ENCODE peak calls at places on chromosome 1, in seven cellular contexts. M is HFFc6, E is HepG2, N is HFF-Myc, X is adrenal gland, A is IMR-90, R is pancreas. C is an unnamed sample.

GRCh38 chr1:64077281-64077940 is 126.0 kb upstream of the UBE2U start:
- DNase-seq in M (no peak), E (no peak), N (no peak), X (no peak), A (no peak), R (no peak), C (no peak)

GRCh38 chr1:154714070-154714623 is 106.2 kb upstream of the ADAR start:
- DNase-seq in M (no peak), E (no peak), N (no peak), X (no peak), A (no peak), R (no peak), C (no peak)

GRCh38 chr1:19438552-19439196 is 46.7 kb downstream of the CAPZB start:
- DNase-seq in M (no peak), E (no peak), N (no peak), X (no peak), A (no peak), R (no peak), C (no peak)

GRCh38 chr1:9128520-9129371 is at the start of gene GPR157:
- DNase-seq in M (peak; percentile 68), E (peak; percentile 62), N (no peak), X (peak; percentile 93), A (peak; percentile 61), R (peak; percentile 98), C (peak; percentile 39)

GRCh38 chr1:160637821-160638539 is 8.9 kb downstream of the SLAMF1 start:
- DNase-seq in M (no peak), E (peak; percentile 58), N (no peak), X (no peak), A (no peak), R (no peak), C (peak; percentile 21)

GRCh38 chr1:17304155-17304826 is 3.7 kb upstream of the PADI4 start:
- DNase-seq in M (peak; percentile 32), E (no peak), N (no peak), X (no peak), A (no peak), R (no peak), C (no peak)

GRCh38 chr1:156675715-156676311 is 1.4 kb downstream of the NES start:
- DNase-seq in M (no peak), E (no peak), N (no peak), X (no peak), A (peak; percentile 39), R (no peak), C (no peak)

GRCh38 chr1:179824265-179824664 is 53.3 kb downstream of the TOR1AIP2 start:
- DNase-seq in M (no peak), E (no peak), N (no peak), X (no peak), A (no peak), R (no peak), C (no peak)

GRCh38 chr1:67166196-67166595 is at the start of gene IL23R:
- DNase-seq in M (no peak), E (no peak), N (no peak), X (peak; percentile 39), A (no peak), R (no peak), C (no peak)

GRCh38 chr1:230986976-230987375 is 8.1 kb downstream of the ARV1 start:
- DNase-seq in M (peak; percentile 91), E (no peak), N (peak; percentile 48), X (peak; percentile 68), A (peak; percentile 78), R (no peak), C (no peak)

GRCh38 chr1:223712856-223713494 is 636 bp downstream of the CAPN2 start:
- DNase-seq in M (no peak), E (no peak), N (no peak), X (peak; percentile 41), A (no peak), R (peak; percentile 76), C (peak; percentile 44)

GRCh38 chr1:89855413-89856123 is 34.7 kb downstream of the LRRC8D start:
- DNase-seq in M (peak; percentile 47), E (no peak), N (no peak), X (no peak), A (peak; percentile 67), R (no peak), C (no peak)

GRCh38 chr1:245718123-245718522 is 563.3 kb downstream of the KIF26B start:
- DNase-seq in M (no peak), E (no peak), N (no peak), X (no peak), A (no peak), R (no peak), C (no peak)

GRCh38 chr1:156709743-156710489 is 4.5 kb upstream of the CRABP2 start:
- DNase-seq in M (peak; percentile 66), E (no peak), N (no peak), X (peak; percentile 82), A (peak; percentile 62), R (peak; percentile 73), C (no peak)

GRCh38 chr1:59025898-59026426 is 242.1 kb upstream of the JUN start:
- DNase-seq in M (no peak), E (no peak), N (no peak), X (no peak), A (peak; percentile 47), R (no peak), C (no peak)

DNA sequence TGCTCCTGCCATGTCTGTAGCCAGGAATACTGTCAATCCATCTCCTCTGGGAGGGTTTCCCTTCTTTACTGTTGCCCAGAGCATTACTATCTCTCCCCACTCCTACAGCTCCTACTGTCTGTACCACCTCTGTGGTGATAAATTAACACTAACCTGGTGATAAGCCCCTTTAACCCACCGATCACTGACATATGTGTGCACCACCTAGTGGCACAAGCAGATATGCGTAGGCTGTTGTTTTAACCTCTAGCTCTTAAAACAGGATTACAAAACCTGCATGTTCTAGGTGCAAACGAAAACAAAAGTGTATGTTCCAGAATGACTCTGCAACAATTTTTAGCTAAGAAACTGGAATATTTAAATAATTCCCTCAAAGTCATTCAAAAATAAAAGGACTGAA is 93.9 kb upstream of the BEND5 start:
- DNase-seq in M (no peak), E (no peak), N (no peak), X (no peak), A (no peak), R (no peak), C (no peak)
- TF ChIP-seq CTCF in M (peak; percentile 9), E (peak; percentile 40), N (peak; percentile 46), X (peak; percentile 40), A (peak; percentile 7), R (peak; percentile 36), C (no peak)

DNA sequence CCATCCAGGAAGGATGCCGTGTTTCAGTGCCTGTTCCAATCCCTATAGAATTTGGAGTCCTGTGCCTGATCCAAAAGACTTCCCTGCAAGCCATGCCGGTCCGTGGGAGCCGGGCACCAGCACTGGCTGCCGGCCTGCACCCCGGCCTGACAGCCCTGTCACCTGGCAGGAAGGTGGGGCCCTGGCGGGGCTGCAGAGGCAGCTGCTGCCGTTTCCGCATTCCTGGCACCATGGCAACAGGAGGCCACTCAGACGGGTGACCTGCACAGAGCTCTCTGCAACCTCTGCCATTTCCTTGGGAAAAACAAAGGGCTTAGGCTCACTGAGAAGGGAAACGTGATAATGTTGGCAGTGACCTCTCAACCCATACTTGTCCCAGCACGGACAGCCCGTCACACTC is 63.2 kb upstream of the TMEM51 start:
- DNase-seq in M (no peak), E (peak; percentile 64), N (no peak), X (no peak), A (no peak), R (peak; percentile 89), C (no peak)
- TF ChIP-seq CTCF in M (no peak), E (peak; percentile 12), N (no peak), X (no peak), A (no peak), R (no peak), C (no peak)

GRCh38 chr1:95534985-95535384 is 301.0 kb downstream of the RWDD3 start:
- DNase-seq in M (no peak), E (no peak), N (no peak), X (no peak), A (no peak), R (peak; percentile 62), C (no peak)

DNA sequence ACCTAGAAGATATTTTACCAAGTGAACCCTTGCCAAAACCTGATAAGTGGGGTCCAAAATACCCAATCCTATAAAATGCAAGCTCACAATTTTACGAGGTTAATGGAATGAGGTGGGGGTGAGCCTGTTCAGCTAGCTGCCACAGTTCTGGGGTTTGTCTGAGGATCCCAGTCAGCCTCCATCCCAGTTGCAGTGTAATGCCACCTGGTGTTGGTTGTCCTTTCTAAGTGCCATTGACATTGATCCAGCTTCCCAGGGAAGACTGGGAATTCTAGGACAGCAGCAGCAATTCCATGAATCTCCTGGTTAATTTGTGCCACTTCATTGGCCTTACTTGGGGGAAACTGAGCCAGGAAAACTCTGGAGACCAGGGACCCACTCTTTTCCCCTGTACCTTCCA is 298.3 kb downstream of the RWDD3 start:
- DNase-seq in M (no peak), E (no peak), N (no peak), X (no peak), A (no peak), R (no peak), C (no peak)
- TF ChIP-seq CTCF in M (no peak), E (peak; percentile 50), N (no peak), X (no peak), A (no peak), R (no peak), C (no peak)

DNA sequence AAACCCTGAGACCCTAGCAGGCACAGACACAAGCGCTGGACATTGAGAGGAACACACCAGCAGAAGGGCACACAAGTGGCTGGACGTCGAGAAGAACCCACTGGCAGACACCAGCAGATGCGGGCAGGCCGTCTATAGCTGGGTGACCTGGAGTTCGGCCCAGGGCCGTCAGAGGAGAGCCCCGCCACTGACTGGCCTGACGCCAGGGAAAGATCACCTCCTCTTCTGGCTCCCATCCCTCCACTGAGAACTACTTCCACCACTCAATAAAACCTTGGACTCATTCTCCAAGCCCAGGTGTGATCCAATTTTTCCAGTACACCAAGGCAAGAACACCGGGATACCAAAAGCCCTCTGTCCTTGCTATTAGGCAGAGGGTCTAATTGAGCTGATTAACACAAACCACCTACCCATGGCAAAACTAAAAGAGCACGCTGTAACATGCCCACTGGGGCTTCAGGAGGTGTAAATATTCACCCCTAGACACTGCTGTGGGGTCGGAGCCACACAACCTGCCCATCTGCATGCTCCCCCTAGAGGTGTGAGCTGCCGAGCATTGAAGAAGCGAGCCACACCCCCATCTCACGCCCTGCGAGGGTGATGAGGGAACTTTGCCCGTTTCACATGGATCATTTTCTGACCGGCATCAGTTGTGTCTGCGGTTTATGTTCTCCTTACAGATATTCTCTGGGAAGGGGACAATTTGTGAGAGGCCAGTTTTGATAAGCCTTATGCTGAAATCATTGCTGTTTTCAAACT is 104.8 kb downstream of the HLX start:
- DNase-seq in M (no peak), E (peak; percentile 15), N (no peak), X (no peak), A (no peak), R (peak; percentile 62), C (no peak)
- TF ChIP-seq CTCF in M (peak; percentile 28), E (peak; percentile 59), N (peak; percentile 24), X (no peak), A (no peak), R (no peak), C (no peak)

DNA sequence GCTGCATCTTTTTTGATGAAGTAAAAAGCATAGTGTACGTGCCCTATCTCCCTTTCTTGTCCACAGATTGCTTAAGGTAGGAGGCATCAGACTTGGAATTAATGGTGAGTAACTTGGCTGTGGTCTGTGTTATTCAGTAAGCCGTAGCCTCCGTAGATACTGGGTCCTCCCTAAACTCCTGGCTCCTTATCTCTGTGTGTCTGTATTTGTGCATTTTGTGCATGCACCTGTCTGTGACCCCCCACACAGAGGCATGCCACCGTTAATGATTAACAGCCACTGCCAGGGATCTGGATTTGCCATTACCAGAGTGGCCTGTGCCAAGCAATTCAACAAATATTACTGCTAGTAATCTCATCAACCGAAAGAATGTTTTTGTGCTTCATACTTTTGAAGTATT is 31.9 kb downstream of the MAP3K21 start:
- DNase-seq in M (no peak), E (peak; percentile 34), N (no peak), X (no peak), A (no peak), R (peak; percentile 66), C (no peak)
- TF ChIP-seq CTCF in M (no peak), E (no peak), N (no peak), X (no peak), A (no peak), R (no peak), C (no peak)